ENCODE peak calls at places on chromosomes 3 and 15, in six cellular contexts. M is neural crest cell, K is pancreas, A is Peyer's patch, W is GM23338, R is fibroblast of pulmonary artery. X is an unnamed sample.

GRCh38 chr3:150216041-150216811 is 191.9 kb upstream of the TSC22D2 start:
- DNase-seq in K (no peak), A (no peak), R (peak), M (peak), W (no peak), X (no peak)

GRCh38 chr3:163924600-163924999 is 1153.7 kb downstream of the SI start:
- DNase-seq in K (no peak), M (no peak), R (no peak), A (no peak), W (no peak), X (no peak)

GRCh38 chr15:74369756-74370155 is 2.3 kb upstream of the CYP11A1 start:
- DNase-seq in K (no peak), M (no peak), W (no peak), R (no peak), A (peak), X (no peak)

GRCh38 chr3:188294823-188295487 is 141.0 kb downstream of the LPP start:
- DNase-seq in M (no peak), K (no peak), W (no peak), A (no peak), R (peak), X (peak)

GRCh38 chr3:127574880-127575878 is 15.4 kb downstream of the TPRA1 start:
- DNase-seq in K (peak), W (peak), A (peak), R (peak), M (peak), X (peak)

GRCh38 chr15:99550077-99550476 is 15.7 kb upstream of the MEF2A start:
- DNase-seq in M (no peak), W (no peak), R (no peak), K (no peak), A (no peak), X (no peak)

GRCh38 chr3:98172621-98173020 is 6.1 kb downstream of the OR5H15 start:
- DNase-seq in R (no peak), A (no peak), M (no peak), K (no peak), W (no peak), X (no peak)

GRCh38 chr15:66164788-66165187 is 88.8 kb downstream of the MEGF11 start:
- DNase-seq in W (no peak), R (no peak), A (no peak), K (no peak), M (no peak), X (no peak)

GRCh38 chr3:1987983-1988382 is 110.7 kb upstream of the CNTN4 start:
- DNase-seq in A (peak), M (no peak), R (peak), W (peak), K (peak), X (peak)

GRCh38 chr15:77981281-77982126 is 96.0 kb downstream of the TBC1D2B start:
- DNase-seq in K (no peak), R (no peak), A (no peak), M (no peak), W (no peak), X (no peak)

GRCh38 chr15:99565281-99566156 is at the start of gene MEF2A:
- DNase-seq in W (peak), M (peak), A (peak), R (peak), K (peak), X (peak)

GRCh38 chr3:155676252-155676981 is 68.5 kb downstream of the PLCH1 start:
- DNase-seq in A (peak), K (peak), W (peak), M (no peak), R (peak), X (no peak)

GRCh38 chr3:120846073-120846472 is 61.9 kb upstream of the STXBP5L start:
- DNase-seq in M (no peak), K (no peak), R (no peak), A (no peak), W (peak), X (no peak)

GRCh38 chr3:162936706-162937105 is 1440.1 kb downstream of the OTOL1 start:
- DNase-seq in M (no peak), K (no peak), A (no peak), W (no peak), R (no peak), X (no peak)

GRCh38 chr3:20769430-20769829 is 583.4 kb upstream of the SGO1 start:
- DNase-seq in K (no peak), A (no peak), M (no peak), W (no peak), R (no peak), X (no peak)

GRCh38 chr3:152452318-152452717 is 183.6 kb downstream of the MBNL1 start:
- DNase-seq in M (no peak), W (no peak), A (no peak), K (no peak), R (no peak), X (peak)

GRCh38 chr15:57655087-57655486 is 51.4 kb upstream of the POLR2M start:
- DNase-seq in R (no peak), M (no peak), A (no peak), K (no peak), W (no peak), X (no peak)

GRCh38 chr3:28917895-28918294 is 363.0 kb upstream of the RBMS3 start:
- DNase-seq in M (no peak), A (no peak), K (no peak), R (no peak), W (no peak), X (no peak)

GRCh38 chr3:177443469-177443868 is 246.2 kb upstream of the TBL1XR1 start:
- DNase-seq in A (no peak), M (no peak), W (no peak), K (no peak), R (peak), X (no peak)

GRCh38 chr3:127779747-127780146 is 42.6 kb downstream of the MGLL start:
- DNase-seq in K (peak), M (no peak), W (no peak), R (no peak), A (peak), X (no peak)

GRCh38 chr3:122563717-122564025 is 429 bp downstream of the PARP9 start:
- DNase-seq in R (peak), K (no peak), A (no peak), M (no peak), W (no peak), X (peak)

GRCh38 chr3:54665201-54665600 is 262.7 kb downstream of the LRTM1 start:
- DNase-seq in A (no peak), R (no peak), M (no peak), W (no peak), K (no peak), X (no peak)

GRCh38 chr3:72912532-72912931 is 24.7 kb downstream of the GXYLT2 start:
- DNase-seq in K (no peak), M (no peak), W (no peak), R (peak), A (no peak), X (no peak)

GRCh38 chr3:43691120-43692002 is 623 bp downstream of the ABHD5 start:
- DNase-seq in M (peak), W (peak), K (peak), R (peak), A (peak), X (peak)

GRCh38 chr15:81211376-81211775 is 14.7 kb downstream of the IL16 start:
- DNase-seq in R (no peak), A (no peak), W (no peak), M (no peak), K (no peak), X (no peak)

GRCh38 chr3:115999598-115999997 is 376.3 kb downstream of the GAP43 start:
- DNase-seq in R (no peak), W (no peak), M (no peak), A (no peak), K (no peak), X (no peak)

GRCh38 chr3:106256249-106256957 is 387.6 kb upstream of the CBLB start:
- DNase-seq in W (no peak), R (no peak), K (no peak), M (no peak), A (no peak), X (no peak)

GRCh38 chr3:141280690-141281089 is 49.1 kb downstream of the PXYLP1 start:
- DNase-seq in W (no peak), K (no peak), A (no peak), M (no peak), R (no peak), X (no peak)

GRCh38 chr3:141277451-141277850 is 45.8 kb downstream of the PXYLP1 start:
- DNase-seq in R (no peak), K (no peak), W (no peak), A (no peak), M (no peak), X (no peak)

GRCh38 chr3:141278196-141279073 is 46.8 kb downstream of the PXYLP1 start:
- DNase-seq in K (no peak), A (no peak), W (no peak), R (peak), M (no peak), X (no peak)

GRCh38 chr3:141280086-141280485 is 48.5 kb downstream of the PXYLP1 start:
- DNase-seq in W (no peak), R (no peak), A (no peak), M (no peak), K (no peak), X (no peak)

DNA sequence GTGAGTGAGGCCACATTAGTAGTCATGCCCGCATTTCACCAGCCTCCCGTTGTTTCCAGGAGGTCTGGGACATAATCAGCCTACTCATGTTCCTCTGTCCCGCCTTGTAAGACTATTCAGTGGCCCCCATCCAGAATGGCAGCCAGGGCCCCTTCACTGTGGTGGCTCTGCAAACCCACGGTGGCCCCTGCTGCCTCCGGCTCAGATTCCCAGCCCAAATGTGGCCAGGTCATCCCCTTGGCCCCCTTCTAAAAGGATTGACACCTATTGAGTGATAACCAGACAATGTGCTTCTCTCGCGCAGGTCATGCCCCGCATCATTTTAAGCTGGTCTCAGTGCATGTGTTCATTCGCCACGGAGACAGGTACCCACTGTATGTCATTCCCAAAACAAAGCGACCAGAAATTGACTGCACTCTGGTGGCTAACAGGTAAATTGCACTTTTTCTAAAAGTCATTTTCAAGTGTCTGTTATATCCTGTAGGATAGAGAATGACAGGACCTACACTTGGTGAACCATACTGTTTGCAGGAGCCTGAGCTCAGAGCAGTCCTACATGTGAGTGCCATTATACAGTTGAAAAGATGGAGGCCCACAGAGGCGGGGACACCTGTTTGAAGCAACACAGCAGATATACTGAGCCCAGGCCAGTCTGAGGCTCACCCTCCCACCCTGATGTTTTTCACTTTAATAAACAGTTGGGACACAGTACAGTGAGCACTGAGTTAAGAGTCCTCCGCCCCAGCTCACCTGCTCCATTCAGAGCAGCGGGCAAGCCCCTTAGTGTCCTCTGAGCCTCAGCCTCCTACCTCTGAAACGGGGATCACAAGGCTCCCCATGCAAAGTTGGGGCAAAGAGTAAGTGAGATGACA is 47.7 kb downstream of the PXYLP1 start:
- DNase-seq in W (peak), K (no peak), R (peak), M (no peak), A (no peak), X (peak)
- TF ChIP-seq CTCF in W (peak), K (peak), R (peak), M (peak), A (peak), X (peak)

GRCh38 chr3:114057011-114057347 is 442 bp downstream of the QTRT2 start:
- DNase-seq in K (no peak), R (no peak), W (no peak), M (no peak), A (no peak), X (no peak)

GRCh38 chr3:114058646-114059045 is 2.1 kb downstream of the QTRT2 start:
- DNase-seq in A (no peak), M (no peak), W (no peak), K (no peak), R (no peak), X (no peak)

GRCh38 chr3:114052216-114052615 is 4.1 kb downstream of the CCDC191 start:
- DNase-seq in M (no peak), K (no peak), W (no peak), A (no peak), R (no peak), X (no peak)

GRCh38 chr3:114060906-114061655 is 4.5 kb downstream of the QTRT2 start:
- DNase-seq in A (no peak), R (no peak), W (no peak), K (no peak), M (no peak), X (no peak)

DNA sequence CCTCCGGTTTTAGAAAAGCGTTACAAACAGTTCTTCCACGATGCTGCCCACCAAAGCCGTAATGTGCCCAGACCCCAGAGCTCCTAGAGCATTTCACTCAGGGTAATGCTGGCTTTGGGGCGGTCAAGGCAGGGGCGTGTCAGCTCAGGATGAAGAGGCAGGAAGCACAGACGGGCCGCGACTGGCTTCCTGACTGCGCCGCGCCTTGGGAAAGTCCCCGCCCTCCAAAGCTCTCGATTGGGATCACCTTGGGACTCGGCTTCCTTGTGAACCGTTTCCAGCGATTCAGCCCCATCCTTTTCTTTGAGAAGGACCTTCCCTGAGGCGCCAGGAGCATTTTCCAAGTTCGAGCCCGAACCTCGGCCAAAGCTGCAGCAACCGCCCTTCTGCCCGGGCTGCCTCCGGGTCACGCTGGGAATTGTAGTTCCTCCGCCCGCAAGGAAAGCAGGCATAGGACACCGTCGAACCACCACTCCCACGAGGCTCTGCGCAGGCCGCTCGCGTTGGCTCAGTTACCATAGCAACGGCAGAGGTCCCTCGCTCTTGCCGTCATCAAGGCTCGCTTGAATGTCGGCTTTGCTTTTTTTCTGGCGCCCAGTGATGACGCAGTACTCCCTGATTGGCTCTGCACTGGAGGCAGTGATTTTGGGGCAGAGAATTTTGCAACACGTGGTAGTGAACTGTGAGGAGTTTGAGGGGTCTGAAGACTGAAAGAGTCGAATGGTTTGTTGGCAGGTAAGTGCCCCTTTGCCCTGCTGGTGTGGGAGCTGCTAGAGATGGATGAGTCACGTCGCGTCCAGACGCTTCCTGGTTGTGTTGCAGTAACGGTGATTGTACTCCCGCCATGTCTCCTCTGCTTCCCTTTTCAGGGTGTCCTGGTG is at the start of the genes CCDC191 and QTRT2:
- DNase-seq in A (peak), M (peak), R (peak), W (peak), K (peak), X (peak)
- TF ChIP-seq CTCF in A (no peak), M (no peak), R (no peak), W (no peak), K (no peak), X (no peak)

GRCh38 chr3:169215953-169216352 is 447.6 kb downstream of the MECOM start:
- DNase-seq in K (no peak), M (no peak), W (no peak), R (peak), A (no peak), X (no peak)

GRCh38 chr3:169215461-169215860 is 448.1 kb downstream of the MECOM start:
- DNase-seq in W (no peak), M (no peak), K (no peak), A (no peak), R (no peak), X (no peak)

GRCh38 chr3:169218314-169218983 is 445.1 kb downstream of the MECOM start:
- DNase-seq in W (peak), R (peak), A (no peak), K (no peak), M (peak), X (peak)
- TF ChIP-seq CTCF in W (peak), R (peak), A (peak), K (peak), M (peak), X (peak)

GRCh38 chr3:126341755-126342150 is 15.5 kb downstream of the KLF15 start:
- DNase-seq in K (peak), R (no peak), A (peak), W (no peak), M (no peak), X (no peak)

GRCh38 chr3:126343675-126344074 is 13.5 kb downstream of the KLF15 start:
- DNase-seq in W (no peak), A (peak), R (no peak), K (peak), M (no peak), X (no peak)

GRCh38 chr3:126344380-126345041 is 12.7 kb downstream of the KLF15 start:
- DNase-seq in R (no peak), K (peak), M (no peak), W (no peak), A (peak), X (no peak)

GRCh38 chr3:126342211-126342610 is 15.0 kb downstream of the KLF15 start:
- DNase-seq in R (no peak), A (peak), K (peak), M (no peak), W (no peak), X (peak)

DNA sequence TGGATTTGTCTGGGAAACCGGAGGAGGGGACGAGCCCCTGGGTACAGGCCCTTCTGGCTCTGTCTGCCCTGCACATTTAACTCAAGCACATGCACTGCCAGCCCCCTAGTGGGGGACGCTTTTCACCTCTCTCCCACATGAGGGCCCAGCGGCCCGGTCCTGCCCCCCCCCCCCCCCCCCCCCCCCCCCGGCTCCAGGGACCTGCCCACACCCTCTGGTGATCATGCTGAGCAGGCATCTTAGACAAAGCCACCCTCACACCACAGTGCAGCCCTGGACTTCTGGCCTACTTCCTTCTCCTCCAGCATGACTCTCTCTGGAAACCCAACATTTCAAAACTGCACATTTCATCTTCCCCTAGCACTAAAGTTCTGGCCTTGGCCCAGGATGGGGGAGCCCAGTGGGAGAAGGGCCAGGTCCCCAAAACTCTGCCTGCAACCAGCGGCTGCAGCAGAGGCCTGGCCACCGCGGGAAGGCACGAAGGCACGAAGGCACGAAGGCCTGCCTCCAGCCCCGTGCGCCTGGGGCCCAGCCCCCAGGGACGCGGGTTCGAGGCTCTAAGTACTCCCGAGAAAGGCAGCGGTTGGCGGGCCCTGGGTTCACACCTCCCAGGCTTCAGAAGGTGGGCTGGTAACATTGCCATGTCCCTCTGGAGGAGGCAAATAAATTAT is 14.1 kb downstream of the KLF15 start:
- DNase-seq in A (peak), K (peak), W (peak), R (peak), M (peak), X (peak)
- TF ChIP-seq CTCF in A (no peak), K (no peak), W (no peak), R (no peak), M (no peak), X (peak)

DNA sequence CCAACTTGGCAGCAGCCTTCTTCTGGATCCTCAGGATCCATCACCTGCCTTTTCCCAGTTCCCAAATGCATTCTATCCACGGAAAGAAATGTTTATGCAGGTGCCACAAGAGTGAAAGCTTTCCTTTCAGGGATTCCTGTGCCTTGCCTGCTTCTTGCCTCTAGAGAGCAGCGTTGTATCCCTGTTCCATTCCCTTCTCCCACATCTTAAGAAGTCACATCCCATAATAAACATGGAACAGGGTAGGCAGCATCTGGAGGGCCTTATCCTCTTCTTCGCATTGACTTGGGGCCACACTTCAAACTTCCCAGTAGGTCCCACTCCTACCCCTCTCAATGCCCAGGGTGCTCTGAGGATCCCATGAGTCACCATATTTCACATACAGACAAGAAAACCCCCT is 72.7 kb upstream of the DCLK3 start:
- DNase-seq in K (no peak), A (no peak), R (no peak), M (no peak), W (peak), X (no peak)
- TF ChIP-seq CTCF in K (no peak), A (peak), R (peak), M (no peak), W (peak), X (no peak)

DNA sequence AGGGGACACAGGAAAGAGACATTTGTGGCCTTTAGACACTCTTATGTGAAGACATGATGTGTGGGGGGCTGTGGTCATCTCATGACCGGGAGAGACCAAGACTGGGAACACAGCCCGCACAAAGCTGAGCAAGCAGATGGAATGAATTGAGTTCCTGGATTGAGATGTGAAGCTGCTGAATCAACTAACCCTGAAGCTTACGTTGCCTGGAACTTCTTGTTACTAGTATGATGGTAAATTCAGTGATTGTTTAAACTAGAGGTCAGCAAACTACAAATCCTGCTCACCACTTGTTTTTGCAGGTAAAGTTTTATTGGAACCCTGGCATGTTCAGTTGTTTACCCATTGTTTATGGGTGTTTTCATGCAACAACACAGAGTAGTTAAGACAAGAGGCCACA is 83.4 kb upstream of the BHLHE40 start:
- DNase-seq in A (no peak), M (no peak), R (peak), K (no peak), W (no peak), X (no peak)
- TF ChIP-seq CTCF in A (no peak), M (no peak), R (no peak), K (no peak), W (no peak), X (no peak)